ENCODE peak calls at places on chromosomes 12 and 14, in six cellular contexts. A is HCT116, B is GM23248, I is neural progenitor cell, Q is PC-3, Z is SK-N-SH. X is an unnamed sample.

GRCh38 chr12:121770802-121771625 is 22.5 kb downstream of the RHOF start:
- DNase-seq in A (no peak), B (no peak), I (no peak), Q (no peak), Z (no peak), X (no peak)

GRCh38 chr14:81269100-81269978 is 48.6 kb upstream of the GTF2A1 start:
- DNase-seq in A (peak; percentile 56), B (peak; percentile 75), I (peak; percentile 65), Q (peak; percentile 90), Z (peak; percentile 74), X (peak; percentile 28)

GRCh38 chr14:50778757-50779483 is 52.0 kb downstream of the NIN start:
- DNase-seq in A (no peak), B (peak; percentile 42), I (no peak), Q (no peak), Z (no peak), X (no peak)

GRCh38 chr12:64633940-64634337 is 23.6 kb downstream of the RASSF3 start:
- DNase-seq in A (no peak), B (peak; percentile 78), I (no peak), Q (peak; percentile 83), Z (no peak), X (no peak)

GRCh38 chr12:131050463-131051154 is 96.9 kb downstream of the ADGRD1 start:
- DNase-seq in A (no peak), B (no peak), I (no peak), Q (no peak), Z (no peak), X (no peak)

GRCh38 chr12:65074932-65075331 is 46.2 kb downstream of the WIF1 start:
- DNase-seq in A (peak; percentile 27), B (no peak), I (no peak), Q (peak; percentile 27), Z (no peak), X (peak; percentile 73)

GRCh38 chr12:46472893-46473633 is 100.5 kb upstream of the SLC38A2 start:
- DNase-seq in A (no peak), B (no peak), I (no peak), Q (peak; percentile 68), Z (peak; percentile 47), X (no peak)

GRCh38 chr12:95681210-95681765 is 109.3 kb downstream of the NTN4 start:
- DNase-seq in A (no peak), B (no peak), I (no peak), Q (no peak), Z (no peak), X (no peak)

GRCh38 chr12:13537623-13538022 is 341.1 kb downstream of the EMP1 start:
- DNase-seq in A (no peak), B (no peak), I (no peak), Q (no peak), Z (no peak), X (peak; percentile 44)

GRCh38 chr14:95460647-95461478 is 55.6 kb downstream of the SYNE3 start:
- DNase-seq in A (peak; percentile 37), B (peak; percentile 94), I (peak; percentile 55), Q (peak; percentile 45), Z (no peak), X (no peak)

GRCh38 chr12:124457287-124458219 is 109.9 kb downstream of the NCOR2 start:
- DNase-seq in A (no peak), B (peak; percentile 79), I (no peak), Q (no peak), Z (no peak), X (peak; percentile 40)

GRCh38 chr14:32950584-32950983 is 11.9 kb downstream of the NPAS3 start:
- DNase-seq in A (no peak), B (peak; percentile 29), I (no peak), Q (peak; percentile 32), Z (no peak), X (no peak)

GRCh38 chr14:68630081-68630571 is 162.7 kb downstream of the ZFP36L1 start:
- DNase-seq in A (no peak), B (no peak), I (no peak), Q (no peak), Z (no peak), X (no peak)

GRCh38 chr14:105477659-105478623 is 3.3 kb downstream of the CRIP2 start:
- DNase-seq in A (no peak), B (no peak), I (peak; percentile 22), Q (no peak), Z (no peak), X (no peak)
- H3K9ac ChIP-seq in A (no peak overlapping the region), B (no peak overlapping the region), I (no peak overlapping the region), Q (no peak overlapping the region), Z (no peak overlapping the region), X (no peak overlapping the region)

DNA sequence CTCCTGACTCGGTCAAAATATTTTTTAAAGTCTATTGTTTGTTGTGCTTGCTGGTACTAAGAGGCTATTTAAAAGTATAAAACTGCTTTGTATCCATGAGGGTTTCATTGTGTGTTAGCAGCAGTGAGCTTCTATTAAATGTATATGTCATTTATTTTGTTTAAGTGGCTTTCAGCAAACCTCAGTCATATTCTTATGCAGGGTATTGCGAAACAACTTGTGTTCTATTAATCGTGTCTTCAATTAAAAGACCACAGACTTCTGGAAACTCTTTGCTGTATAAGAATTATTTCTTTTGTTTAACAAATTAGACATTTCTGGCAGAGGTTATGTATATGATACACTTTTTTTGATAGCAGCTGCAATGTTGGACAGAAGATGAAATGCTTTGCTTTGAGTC is 6.5 kb downstream of the IAPP start:
- DNase-seq in A (no peak), B (peak; percentile 2), I (no peak), Q (no peak), Z (no peak), X (no peak)
- TF ChIP-seq EZH2phosphoT487 in A (no peak), B (no peak), I (no peak), Q (no peak), Z (no peak), X (no peak)

GRCh38 chr12:53927220-53928029 is 11.2 kb upstream of the HOXC13 start:
- DNase-seq in A (no peak), B (no peak), I (no peak), Q (no peak), Z (no peak), X (no peak)
- H3K9ac ChIP-seq in A (no peak overlapping the region), B (no peak overlapping the region), I (no peak overlapping the region), Q (no peak overlapping the region), Z (no peak overlapping the region), X (no peak overlapping the region)

GRCh38 chr14:74507085-74507484 is 13.5 kb downstream of the ISCA2 start:
- DNase-seq in A (no peak), B (no peak), I (no peak), Q (no peak), Z (no peak), X (no peak)

GRCh38 chr14:74507796-74508195 is 14.2 kb downstream of the ISCA2 start:
- DNase-seq in A (no peak), B (no peak), I (no peak), Q (no peak), Z (no peak), X (no peak)

GRCh38 chr14:74509587-74510210 is 16.1 kb downstream of the ISCA2 start:
- DNase-seq in A (no peak), B (no peak), I (no peak), Q (no peak), Z (no peak), X (no peak)

GRCh38 chr14:74508844-74509428 is 15.4 kb downstream of the ISCA2 start:
- DNase-seq in A (no peak), B (no peak), I (no peak), Q (no peak), Z (no peak), X (no peak)

GRCh38 chr14:74508292-74508731 is 14.7 kb downstream of the ISCA2 start:
- DNase-seq in A (no peak), B (peak; percentile 39), I (peak; percentile 77), Q (peak; percentile 22), Z (peak; percentile 77), X (no peak)
- TF ChIP-seq EZH2phosphoT487 in A (no peak), B (no peak), I (no peak), Q (no peak), Z (no peak), X (no peak)

DNA sequence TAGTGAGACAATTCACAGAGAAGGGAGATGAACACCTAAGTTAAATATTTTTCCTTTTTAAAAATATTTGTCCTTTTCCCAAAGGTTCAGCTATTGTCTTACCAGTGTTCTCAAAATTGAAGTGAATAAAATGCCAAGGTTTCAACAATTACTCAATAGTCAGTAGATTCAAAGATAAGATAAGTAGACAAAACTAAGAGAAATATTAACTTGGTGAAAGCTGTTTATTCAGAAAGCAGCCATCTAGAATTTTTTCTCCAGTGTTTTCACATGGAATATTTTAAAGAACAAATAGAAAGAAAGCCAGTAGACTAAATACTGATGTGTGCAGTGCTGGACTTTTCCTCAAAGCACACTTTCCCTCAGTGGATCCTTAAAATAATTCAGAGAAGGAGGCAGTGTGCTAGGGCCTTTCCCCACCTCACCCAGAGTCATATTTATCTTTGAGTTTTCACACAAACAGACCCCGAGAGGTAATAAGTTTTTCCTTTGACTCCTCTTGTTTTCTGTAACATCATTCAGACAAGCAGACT is 144.5 kb upstream of the PLEKHG7 start:
- DNase-seq in A (no peak), B (no peak), I (no peak), Q (no peak), Z (no peak), X (no peak)
- H3K9ac ChIP-seq in A (no peak overlapping the region), B (no peak overlapping the region), I (no peak overlapping the region), Q (no peak overlapping the region), Z (no peak overlapping the region), X (no peak overlapping the region)

X was measured in MM.1S.